ENCODE peak calls at places on chromosomes 5 and 9, in five cellular contexts. One of them, this sample, is unnamed.

GRCh38 chr9:106878943-106879916 is 16.3 kb downstream of the ZNF462 start:
- DNase-seq in stimulated activated CD4-positive, alpha-beta T cell treated with anti-CD3 and anti-CD28 coated beads, Interleukin-1b, Interleukin-23, amount 100 ng/mL, for 24 hours: no peak
- DNase-seq in AG10803: peak; percentile 95
- DNase-seq in iris pigment epithelial cell: peak; percentile 93
- DNase-seq in fibroblast of lung: peak; percentile 98
- DNase-seq in this sample: peak; percentile 91

GRCh38 chr9:135592625-135593024 is 31.1 kb downstream of the PAEP start:
- DNase-seq in iris pigment epithelial cell: no peak
- DNase-seq in fibroblast of lung: no peak
- DNase-seq in AG10803: no peak
- DNase-seq in stimulated activated CD4-positive, alpha-beta T cell treated with anti-CD3 and anti-CD28 coated beads, Interleukin-1b, Interleukin-23, amount 100 ng/mL, for 24 hours: no peak
- DNase-seq in this sample: no peak

GRCh38 chr9:114364528-114365041 is 23.2 kb downstream of the AKNA start:
- DNase-seq in iris pigment epithelial cell: peak; percentile 56
- DNase-seq in fibroblast of lung: peak; percentile 41
- DNase-seq in stimulated activated CD4-positive, alpha-beta T cell treated with anti-CD3 and anti-CD28 coated beads, Interleukin-1b, Interleukin-23, amount 100 ng/mL, for 24 hours: no peak
- DNase-seq in AG10803: no peak
- DNase-seq in this sample: peak; percentile 30

GRCh38 chr5:139415221-139415861 is 11.5 kb upstream of the SPATA24 start:
- DNase-seq in stimulated activated CD4-positive, alpha-beta T cell treated with anti-CD3 and anti-CD28 coated beads, Interleukin-1b, Interleukin-23, amount 100 ng/mL, for 24 hours: no peak
- DNase-seq in iris pigment epithelial cell: no peak
- DNase-seq in fibroblast of lung: no peak
- DNase-seq in AG10803: no peak
- DNase-seq in this sample: no peak

GRCh38 chr9:35481347-35481975 is 8.4 kb upstream of the RUSC2 start:
- DNase-seq in iris pigment epithelial cell: peak; percentile 74
- DNase-seq in fibroblast of lung: peak; percentile 43
- DNase-seq in stimulated activated CD4-positive, alpha-beta T cell treated with anti-CD3 and anti-CD28 coated beads, Interleukin-1b, Interleukin-23, amount 100 ng/mL, for 24 hours: no peak
- DNase-seq in AG10803: peak; percentile 80
- DNase-seq in this sample: peak; percentile 89

GRCh38 chr5:68304421-68305052 is 89.0 kb downstream of the PIK3R1 start:
- DNase-seq in AG10803: peak; percentile 40
- DNase-seq in stimulated activated CD4-positive, alpha-beta T cell treated with anti-CD3 and anti-CD28 coated beads, Interleukin-1b, Interleukin-23, amount 100 ng/mL, for 24 hours: no peak
- DNase-seq in iris pigment epithelial cell: no peak
- DNase-seq in fibroblast of lung: peak; percentile 66
- DNase-seq in this sample: peak; percentile 53

GRCh38 chr9:134428559-134428958 is 102.3 kb downstream of the RXRA start:
- DNase-seq in AG10803: no peak
- DNase-seq in fibroblast of lung: no peak
- DNase-seq in stimulated activated CD4-positive, alpha-beta T cell treated with anti-CD3 and anti-CD28 coated beads, Interleukin-1b, Interleukin-23, amount 100 ng/mL, for 24 hours: no peak
- DNase-seq in iris pigment epithelial cell: no peak
- DNase-seq in this sample: no peak

GRCh38 chr9:19424176-19424779 is 15.5 kb downstream of the ACER2 start:
- DNase-seq in iris pigment epithelial cell: no peak
- DNase-seq in AG10803: peak; percentile 43
- DNase-seq in fibroblast of lung: peak; percentile 42
- DNase-seq in stimulated activated CD4-positive, alpha-beta T cell treated with anti-CD3 and anti-CD28 coated beads, Interleukin-1b, Interleukin-23, amount 100 ng/mL, for 24 hours: no peak
- DNase-seq in this sample: peak; percentile 8

GRCh38 chr5:138662599-138662998 is 87.4 kb upstream of the HSPA9 start:
- DNase-seq in fibroblast of lung: no peak
- DNase-seq in AG10803: no peak
- DNase-seq in stimulated activated CD4-positive, alpha-beta T cell treated with anti-CD3 and anti-CD28 coated beads, Interleukin-1b, Interleukin-23, amount 100 ng/mL, for 24 hours: no peak
- DNase-seq in iris pigment epithelial cell: no peak
- DNase-seq in this sample: peak; percentile 36

This sample was measured in GM23248.